ENCODE peak calls at places on chromosomes 5 and 9, in four cellular contexts. G is GM12892; D is stimulated activated CD4-positive, alpha-beta T cell treated with anti-CD3 and anti-CD28 coated beads, TNF-alpha, amount 100 ng/mL, for 48 hours; I is activated CD4-positive, alpha-beta memory T cell treated with anti-CD3 and anti-CD28 coated beads for 36 hours. X is an unnamed sample.

GRCh38 chr5:36389245-36389644 is 87.5 kb upstream of the RANBP3L start:
- DNase-seq in G (no peak), D (no peak), I (no peak), X (peak; percentile 18)

GRCh38 chr5:76556511-76557221 is 66.5 kb downstream of the F2RL2 start:
- DNase-seq in G (peak; percentile 31), D (no peak), I (peak; percentile 40), X (peak; percentile 16)

GRCh38 chr5:31218978-31219377 is 25.5 kb downstream of the CDH6 start:
- DNase-seq in G (no peak), D (no peak), I (no peak), X (no peak)

GRCh38 chr9:31347082-31347617 is 1037.3 kb upstream of the ACO1 start:
- DNase-seq in G (no peak), D (no peak), I (peak; percentile 18), X (peak; percentile 83)

GRCh38 chr9:130304141-130304540 is 38.6 kb downstream of the HMCN2 start:
- DNase-seq in G (no peak), D (no peak), I (no peak), X (no peak)

GRCh38 chr5:167156446-167156845 is 1135.0 kb upstream of the WWC1 start:
- DNase-seq in G (no peak), D (no peak), I (no peak), X (no peak)

GRCh38 chr9:16138961-16139441 is 586.2 kb downstream of the CCDC171 start:
- DNase-seq in G (no peak), D (no peak), I (no peak), X (no peak)

GRCh38 chr9:24698864-24699518 is 153.3 kb upstream of the IZUMO3 start:
- DNase-seq in G (no peak), D (no peak), I (no peak), X (peak; percentile 97)

GRCh38 chr5:129412731-129413130 is 47.4 kb upstream of the ADAMTS19 start:
- DNase-seq in G (no peak), D (no peak), I (no peak), X (no peak)

GRCh38 chr9:37412431-37413151 is 9.9 kb upstream of the GRHPR start:
- DNase-seq in G (no peak), D (no peak), I (no peak), X (no peak)

GRCh38 chr9:84111726-84112125 is 131.1 kb downstream of the RMI1 start:
- DNase-seq in G (no peak), D (no peak), I (no peak), X (no peak)

GRCh38 chr5:82406200-82406773 is 128.1 kb upstream of the RPS23 start:
- DNase-seq in G (no peak), D (no peak), I (no peak), X (no peak)

GRCh38 chr9:27445057-27445990 is 78.8 kb upstream of the IFNK start:
- DNase-seq in G (no peak), D (no peak), I (no peak), X (no peak)

GRCh38 chr5:171577042-171577441 is 157.6 kb downstream of the FGF18 start:
- DNase-seq in G (no peak), D (no peak), I (no peak), X (no peak)

GRCh38 chr9:96620832-96621269 is 1.2 kb upstream of the CDC14B start:
- DNase-seq in G (no peak), D (no peak), I (no peak), X (no peak)

GRCh38 chr5:164680216-164680615 is 1174.8 kb downstream of the MAT2B start:
- DNase-seq in G (no peak), D (no peak), I (no peak), X (no peak)

GRCh38 chr5:122607818-122608217 is 167.1 kb upstream of the SNX2 start:
- DNase-seq in G (no peak), D (no peak), I (no peak), X (no peak)

GRCh38 chr5:1011226-1011631 is 2.6 kb downstream of the NKD2 start:
- DNase-seq in G (peak; percentile 80), D (no peak), I (peak; percentile 65), X (peak; percentile 63)

GRCh38 chr9:96559339-96559943 is 60.2 kb downstream of the CDC14B start:
- DNase-seq in G (no peak), D (no peak), I (no peak), X (no peak)

GRCh38 chr9:109258619-109259321 is 62.1 kb downstream of the EPB41L4B start:
- DNase-seq in G (no peak), D (no peak), I (no peak), X (no peak)

GRCh38 chr5:142110046-142110531 is 1.5 kb downstream of the NDFIP1 start:
- DNase-seq in G (peak; percentile 11), D (no peak), I (peak; percentile 51), X (peak; percentile 90)

GRCh38 chr5:75331095-75332090 is 5.6 kb upstream of the HMGCR start:
- DNase-seq in G (no peak), D (no peak), I (no peak), X (peak; percentile 27)

GRCh38 chr5:127517110-127517479 is 345 bp upstream of the PRRC1 start:
- DNase-seq in G (no peak), D (no peak), I (no peak), X (no peak)

GRCh38 chr5:115666023-115666422 is 40.2 kb upstream of the TMED7 start:
- DNase-seq in G (no peak), D (no peak), I (no peak), X (no peak)

GRCh38 chr9:137534256-137535119 is 15.7 kb downstream of the PNPLA7 start:
- DNase-seq in G (no peak), D (no peak), I (peak; percentile 26), X (peak; percentile 88)

GRCh38 chr5:39198080-39198479 is 21.3 kb downstream of the FYB1 start:
- DNase-seq in G (no peak), D (no peak), I (no peak), X (no peak)

GRCh38 chr9:131704195-131704983 is 35.5 kb downstream of the RAPGEF1 start:
- DNase-seq in G (no peak), D (no peak), I (no peak), X (no peak)

GRCh38 chr5:91223886-91224285 is 159.2 kb downstream of the ARRDC3 start:
- DNase-seq in G (no peak), D (no peak), I (no peak), X (no peak)

GRCh38 chr9:129412814-129413536 is 207.9 kb downstream of the C9orf50 start:
- DNase-seq in G (no peak), D (no peak), I (peak; percentile 64), X (peak; percentile 73)

GRCh38 chr5:78610163-78610583 is 38.4 kb downstream of the LHFPL2 start:
- DNase-seq in G (no peak), D (no peak), I (no peak), X (no peak)

GRCh38 chr9:33263936-33264472 is 504 bp downstream of the BAG1 start:
- DNase-seq in G (peak; percentile 39), D (peak; percentile 12), I (peak; percentile 55), X (peak; percentile 59)

GRCh38 chr5:674630-675011 is 18.5 kb downstream of the TPPP start:
- DNase-seq in G (no peak), D (no peak), I (no peak), X (no peak)

GRCh38 chr5:164359260-164359930 is 854.0 kb downstream of the MAT2B start:
- DNase-seq in G (no peak), D (no peak), I (no peak), X (peak; percentile 17)

GRCh38 chr5:52867809-52868208 is 80.1 kb downstream of the ITGA1 start:
- DNase-seq in G (no peak), D (no peak), I (no peak), X (no peak)

X was measured in OCI-M1.